ENCODE peak calls at places on chromosome 14, in seven cellular contexts. One of them, this sample, is unnamed.

GRCh38 chr14:94144765-94145164 is 15.4 kb upstream of the IFI27L2 start:
- DNase-seq in adrenal gland: no peak
- DNase-seq in Kasumi-1: peak
- DNase-seq in caudate nucleus: no peak
- DNase-seq in mucosa of descending colon: no peak
- DNase-seq in hypothalamus: no peak
- DNase-seq in midbrain: no peak
- DNase-seq in this sample: no peak

GRCh38 chr14:63383776-63384367 is 65.1 kb upstream of the GPHB5 start:
- DNase-seq in adrenal gland: no peak
- DNase-seq in Kasumi-1: peak
- DNase-seq in caudate nucleus: no peak
- DNase-seq in mucosa of descending colon: no peak
- DNase-seq in hypothalamus: no peak
- DNase-seq in midbrain: no peak
- DNase-seq in this sample: no peak

GRCh38 chr14:37114039-37114438 is 58.4 kb downstream of the SLC25A21 start:
- DNase-seq in adrenal gland: no peak
- DNase-seq in Kasumi-1: no peak
- DNase-seq in caudate nucleus: no peak
- DNase-seq in mucosa of descending colon: no peak
- DNase-seq in hypothalamus: no peak
- DNase-seq in midbrain: no peak
- DNase-seq in this sample: no peak

GRCh38 chr14:99141236-99141635 is 130.8 kb downstream of the BCL11B start:
- DNase-seq in adrenal gland: no peak
- DNase-seq in Kasumi-1: no peak
- DNase-seq in caudate nucleus: no peak
- DNase-seq in mucosa of descending colon: no peak
- DNase-seq in hypothalamus: no peak
- DNase-seq in midbrain: no peak
- DNase-seq in this sample: no peak

GRCh38 chr14:24094839-24095195 is 706 bp downstream of the PCK2 start:
- DNase-seq in adrenal gland: no peak
- DNase-seq in Kasumi-1: no peak
- DNase-seq in caudate nucleus: no peak
- DNase-seq in mucosa of descending colon: no peak
- DNase-seq in hypothalamus: no peak
- DNase-seq in midbrain: no peak
- DNase-seq in this sample: peak

GRCh38 chr14:71114580-71114979 is 207.3 kb downstream of the PCNX1 start:
- DNase-seq in adrenal gland: no peak
- DNase-seq in Kasumi-1: no peak
- DNase-seq in caudate nucleus: no peak
- DNase-seq in mucosa of descending colon: no peak
- DNase-seq in hypothalamus: no peak
- DNase-seq in midbrain: no peak
- DNase-seq in this sample: no peak

GRCh38 chr14:75232597-75232996 is 46.0 kb upstream of the FOS start:
- DNase-seq in adrenal gland: no peak
- DNase-seq in Kasumi-1: no peak
- DNase-seq in caudate nucleus: no peak
- DNase-seq in mucosa of descending colon: no peak
- DNase-seq in hypothalamus: no peak
- DNase-seq in midbrain: no peak
- DNase-seq in this sample: no peak

GRCh38 chr14:30450620-30451019 is 108.3 kb upstream of the G2E3 start:
- DNase-seq in adrenal gland: no peak
- DNase-seq in Kasumi-1: no peak
- DNase-seq in caudate nucleus: no peak
- DNase-seq in mucosa of descending colon: no peak
- DNase-seq in hypothalamus: no peak
- DNase-seq in midbrain: no peak
- DNase-seq in this sample: no peak

GRCh38 chr14:74595006-74595735 is 16.9 kb downstream of the LTBP2 start:
- DNase-seq in adrenal gland: no peak
- DNase-seq in Kasumi-1: no peak
- DNase-seq in caudate nucleus: no peak
- DNase-seq in mucosa of descending colon: peak
- DNase-seq in hypothalamus: no peak
- DNase-seq in midbrain: no peak
- DNase-seq in this sample: peak

GRCh38 chr14:58428011-58428807 is 690 bp downstream of the KIAA0586 start:
- DNase-seq in adrenal gland: peak
- DNase-seq in Kasumi-1: peak
- DNase-seq in caudate nucleus: no peak
- DNase-seq in mucosa of descending colon: no peak
- DNase-seq in hypothalamus: no peak
- DNase-seq in midbrain: peak
- DNase-seq in this sample: no peak

GRCh38 chr14:85596562-85596961 is 66.6 kb downstream of the FLRT2 start:
- DNase-seq in adrenal gland: no peak
- DNase-seq in Kasumi-1: no peak
- DNase-seq in caudate nucleus: no peak
- DNase-seq in mucosa of descending colon: no peak
- DNase-seq in hypothalamus: no peak
- DNase-seq in midbrain: no peak
- DNase-seq in this sample: no peak

GRCh38 chr14:90423166-90423565 is 26.3 kb downstream of the CALM1 start:
- DNase-seq in adrenal gland: no peak
- DNase-seq in Kasumi-1: no peak
- DNase-seq in caudate nucleus: no peak
- DNase-seq in mucosa of descending colon: no peak
- DNase-seq in hypothalamus: no peak
- DNase-seq in midbrain: no peak
- DNase-seq in this sample: no peak

GRCh38 chr14:71410578-71411279 is 503.5 kb downstream of the PCNX1 start:
- DNase-seq in adrenal gland: no peak
- DNase-seq in Kasumi-1: no peak
- DNase-seq in caudate nucleus: no peak
- DNase-seq in mucosa of descending colon: no peak
- DNase-seq in hypothalamus: no peak
- DNase-seq in midbrain: no peak
- DNase-seq in this sample: no peak

GRCh38 chr14:89226789-89227489 is 190.1 kb downstream of the FOXN3 start:
- DNase-seq in adrenal gland: no peak
- DNase-seq in Kasumi-1: no peak
- DNase-seq in caudate nucleus: no peak
- DNase-seq in mucosa of descending colon: no peak
- DNase-seq in hypothalamus: no peak
- DNase-seq in midbrain: no peak
- DNase-seq in this sample: no peak